ENCODE peak calls at places on chromosomes 12 and 14, in ten cellular contexts. One of them, this sample, is unnamed.

GRCh38 chr14:34650786-34651584 is 21.0 kb upstream of the SNX6 start:
- DNase-seq in activated T-cell treated with anti-CD3 and anti-CD28 coated beads for 48 hours: no peak
- DNase-seq in ELR: peak; percentile 99
- DNase-seq in thyroid gland: no peak
- DNase-seq in CD4-positive, CD25-positive, alpha-beta regulatory T cell: no peak
- DNase-seq in NCI-H1694: no peak
- DNase-seq in amygdala: no peak
- DNase-seq in Right ventricle myocardium superior: no peak
- DNase-seq in smooth muscle cell of the brain vasculature: peak; percentile 86
- DNase-seq in prostate gland: no peak
- DNase-seq in this sample: no peak

GRCh38 chr14:69900603-69901002 is 21.4 kb downstream of the SMOC1 start:
- DNase-seq in NCI-H1694: no peak
- DNase-seq in CD4-positive, CD25-positive, alpha-beta regulatory T cell: no peak
- DNase-seq in Right ventricle myocardium superior: no peak
- DNase-seq in ELR: no peak
- DNase-seq in smooth muscle cell of the brain vasculature: no peak
- DNase-seq in prostate gland: no peak
- DNase-seq in amygdala: no peak
- DNase-seq in thyroid gland: no peak
- DNase-seq in activated T-cell treated with anti-CD3 and anti-CD28 coated beads for 48 hours: no peak
- DNase-seq in this sample: no peak

GRCh38 chr12:105264771-105265170 is 28.8 kb upstream of the APPL2 start:
- DNase-seq in activated T-cell treated with anti-CD3 and anti-CD28 coated beads for 48 hours: no peak
- DNase-seq in amygdala: no peak
- DNase-seq in NCI-H1694: no peak
- DNase-seq in CD4-positive, CD25-positive, alpha-beta regulatory T cell: no peak
- DNase-seq in smooth muscle cell of the brain vasculature: no peak
- DNase-seq in ELR: no peak
- DNase-seq in thyroid gland: no peak
- DNase-seq in prostate gland: no peak
- DNase-seq in Right ventricle myocardium superior: no peak
- DNase-seq in this sample: no peak

GRCh38 chr14:75751291-75751690 is 90.2 kb downstream of the TTLL5 start:
- DNase-seq in ELR: no peak
- DNase-seq in amygdala: no peak
- DNase-seq in prostate gland: no peak
- DNase-seq in activated T-cell treated with anti-CD3 and anti-CD28 coated beads for 48 hours: no peak
- DNase-seq in CD4-positive, CD25-positive, alpha-beta regulatory T cell: no peak
- DNase-seq in NCI-H1694: no peak
- DNase-seq in thyroid gland: no peak
- DNase-seq in smooth muscle cell of the brain vasculature: no peak
- DNase-seq in Right ventricle myocardium superior: no peak
- DNase-seq in this sample: no peak

GRCh38 chr14:64946310-64947045 is 3.9 kb upstream of the GPX2 start:
- DNase-seq in prostate gland: no peak
- DNase-seq in smooth muscle cell of the brain vasculature: no peak
- DNase-seq in thyroid gland: no peak
- DNase-seq in Right ventricle myocardium superior: no peak
- DNase-seq in ELR: no peak
- DNase-seq in NCI-H1694: no peak
- DNase-seq in amygdala: no peak
- DNase-seq in activated T-cell treated with anti-CD3 and anti-CD28 coated beads for 48 hours: no peak
- DNase-seq in CD4-positive, CD25-positive, alpha-beta regulatory T cell: no peak
- DNase-seq in this sample: no peak

GRCh38 chr14:98466807-98467206 is 805.2 kb downstream of the BCL11B start:
- DNase-seq in ELR: no peak
- DNase-seq in NCI-H1694: no peak
- DNase-seq in CD4-positive, CD25-positive, alpha-beta regulatory T cell: no peak
- DNase-seq in Right ventricle myocardium superior: no peak
- DNase-seq in smooth muscle cell of the brain vasculature: no peak
- DNase-seq in activated T-cell treated with anti-CD3 and anti-CD28 coated beads for 48 hours: no peak
- DNase-seq in amygdala: no peak
- DNase-seq in thyroid gland: no peak
- DNase-seq in prostate gland: no peak
- DNase-seq in this sample: no peak

GRCh38 chr12:7113389-7113871 is 4.4 kb upstream of the C1RL start:
- DNase-seq in prostate gland: no peak
- DNase-seq in thyroid gland: peak; percentile 35
- DNase-seq in Right ventricle myocardium superior: no peak
- DNase-seq in NCI-H1694: no peak
- DNase-seq in smooth muscle cell of the brain vasculature: no peak
- DNase-seq in amygdala: no peak
- DNase-seq in activated T-cell treated with anti-CD3 and anti-CD28 coated beads for 48 hours: no peak
- DNase-seq in CD4-positive, CD25-positive, alpha-beta regulatory T cell: peak; percentile 69
- DNase-seq in ELR: peak; percentile 61
- DNase-seq in this sample: no peak

GRCh38 chr12:58888131-58888783 is 32.0 kb downstream of the LRIG3 start:
- DNase-seq in Right ventricle myocardium superior: peak; percentile 67
- DNase-seq in prostate gland: peak; percentile 88
- DNase-seq in NCI-H1694: peak; percentile 96
- DNase-seq in CD4-positive, CD25-positive, alpha-beta regulatory T cell: no peak
- DNase-seq in ELR: no peak
- DNase-seq in thyroid gland: peak; percentile 97
- DNase-seq in amygdala: peak; percentile 22
- DNase-seq in activated T-cell treated with anti-CD3 and anti-CD28 coated beads for 48 hours: no peak
- DNase-seq in smooth muscle cell of the brain vasculature: peak; percentile 61
- DNase-seq in this sample: no peak

GRCh38 chr12:25553083-25553482 is at the start of gene LMNTD1:
- DNase-seq in smooth muscle cell of the brain vasculature: no peak
- DNase-seq in Right ventricle myocardium superior: no peak
- DNase-seq in ELR: peak; percentile 16
- DNase-seq in CD4-positive, CD25-positive, alpha-beta regulatory T cell: no peak
- DNase-seq in prostate gland: no peak
- DNase-seq in NCI-H1694: no peak
- DNase-seq in activated T-cell treated with anti-CD3 and anti-CD28 coated beads for 48 hours: no peak
- DNase-seq in thyroid gland: peak; percentile 2
- DNase-seq in amygdala: no peak
- DNase-seq in this sample: no peak

GRCh38 chr12:85016423-85016822 is 19.7 kb downstream of the TSPAN19 start:
- DNase-seq in smooth muscle cell of the brain vasculature: peak; percentile 85
- DNase-seq in CD4-positive, CD25-positive, alpha-beta regulatory T cell: no peak
- DNase-seq in activated T-cell treated with anti-CD3 and anti-CD28 coated beads for 48 hours: no peak
- DNase-seq in prostate gland: no peak
- DNase-seq in Right ventricle myocardium superior: no peak
- DNase-seq in NCI-H1694: no peak
- DNase-seq in amygdala: no peak
- DNase-seq in ELR: peak; percentile 96
- DNase-seq in thyroid gland: no peak
- DNase-seq in this sample: no peak

GRCh38 chr14:89452281-89452680 is 35.2 kb upstream of the FOXN3 start:
- DNase-seq in prostate gland: no peak
- DNase-seq in Right ventricle myocardium superior: no peak
- DNase-seq in smooth muscle cell of the brain vasculature: no peak
- DNase-seq in CD4-positive, CD25-positive, alpha-beta regulatory T cell: no peak
- DNase-seq in thyroid gland: no peak
- DNase-seq in NCI-H1694: no peak
- DNase-seq in amygdala: no peak
- DNase-seq in ELR: no peak
- DNase-seq in activated T-cell treated with anti-CD3 and anti-CD28 coated beads for 48 hours: no peak
- DNase-seq in this sample: no peak

GRCh38 chr12:116276433-116277216 is 868 bp downstream of the MED13L start:
- DNase-seq in prostate gland: peak; percentile 58
- DNase-seq in activated T-cell treated with anti-CD3 and anti-CD28 coated beads for 48 hours: peak; percentile 59
- DNase-seq in thyroid gland: peak; percentile 73
- DNase-seq in smooth muscle cell of the brain vasculature: no peak
- DNase-seq in ELR: peak; percentile 74
- DNase-seq in CD4-positive, CD25-positive, alpha-beta regulatory T cell: peak; percentile 75
- DNase-seq in NCI-H1694: peak; percentile 14
- DNase-seq in Right ventricle myocardium superior: peak; percentile 79
- DNase-seq in amygdala: peak; percentile 29
- DNase-seq in this sample: peak; percentile 43

GRCh38 chr12:110354172-110354780 is 49.2 kb downstream of the ANAPC7 start:
- DNase-seq in prostate gland: no peak
- DNase-seq in activated T-cell treated with anti-CD3 and anti-CD28 coated beads for 48 hours: no peak
- DNase-seq in smooth muscle cell of the brain vasculature: no peak
- DNase-seq in Right ventricle myocardium superior: no peak
- DNase-seq in thyroid gland: no peak
- DNase-seq in amygdala: no peak
- DNase-seq in NCI-H1694: no peak
- DNase-seq in CD4-positive, CD25-positive, alpha-beta regulatory T cell: no peak
- DNase-seq in ELR: peak; percentile 27
- DNase-seq in this sample: no peak

GRCh38 chr14:80275208-80275850 is 64.0 kb upstream of the DIO2 start:
- DNase-seq in ELR: peak; percentile 51
- DNase-seq in NCI-H1694: no peak
- DNase-seq in CD4-positive, CD25-positive, alpha-beta regulatory T cell: no peak
- DNase-seq in thyroid gland: no peak
- DNase-seq in amygdala: no peak
- DNase-seq in Right ventricle myocardium superior: no peak
- DNase-seq in activated T-cell treated with anti-CD3 and anti-CD28 coated beads for 48 hours: no peak
- DNase-seq in smooth muscle cell of the brain vasculature: no peak
- DNase-seq in prostate gland: no peak
- DNase-seq in this sample: no peak

GRCh38 chr12:107126688-107127481 is 33.5 kb upstream of the CRY1 start:
- DNase-seq in ELR: peak; percentile 56
- DNase-seq in NCI-H1694: peak; percentile 60
- DNase-seq in Right ventricle myocardium superior: no peak
- DNase-seq in amygdala: no peak
- DNase-seq in smooth muscle cell of the brain vasculature: no peak
- DNase-seq in CD4-positive, CD25-positive, alpha-beta regulatory T cell: no peak
- DNase-seq in thyroid gland: no peak
- DNase-seq in activated T-cell treated with anti-CD3 and anti-CD28 coated beads for 48 hours: no peak
- DNase-seq in prostate gland: no peak
- DNase-seq in this sample: no peak

GRCh38 chr12:58566599-58566998 is 353.7 kb downstream of the LRIG3 start:
- DNase-seq in thyroid gland: no peak
- DNase-seq in amygdala: no peak
- DNase-seq in activated T-cell treated with anti-CD3 and anti-CD28 coated beads for 48 hours: no peak
- DNase-seq in ELR: peak; percentile 21
- DNase-seq in prostate gland: no peak
- DNase-seq in Right ventricle myocardium superior: no peak
- DNase-seq in smooth muscle cell of the brain vasculature: no peak
- DNase-seq in NCI-H1694: no peak
- DNase-seq in CD4-positive, CD25-positive, alpha-beta regulatory T cell: no peak
- DNase-seq in this sample: no peak

GRCh38 chr12:109531411-109531810 is 41.9 kb downstream of the MMAB start:
- DNase-seq in ELR: no peak
- DNase-seq in NCI-H1694: no peak
- DNase-seq in amygdala: no peak
- DNase-seq in Right ventricle myocardium superior: no peak
- DNase-seq in CD4-positive, CD25-positive, alpha-beta regulatory T cell: no peak
- DNase-seq in smooth muscle cell of the brain vasculature: no peak
- DNase-seq in thyroid gland: no peak
- DNase-seq in prostate gland: no peak
- DNase-seq in activated T-cell treated with anti-CD3 and anti-CD28 coated beads for 48 hours: no peak
- DNase-seq in this sample: no peak

GRCh38 chr12:93710574-93710926 is 33.4 kb downstream of the CRADD start:
- DNase-seq in Right ventricle myocardium superior: no peak
- DNase-seq in CD4-positive, CD25-positive, alpha-beta regulatory T cell: no peak
- DNase-seq in thyroid gland: no peak
- DNase-seq in activated T-cell treated with anti-CD3 and anti-CD28 coated beads for 48 hours: no peak
- DNase-seq in NCI-H1694: no peak
- DNase-seq in ELR: no peak
- DNase-seq in amygdala: no peak
- DNase-seq in prostate gland: no peak
- DNase-seq in smooth muscle cell of the brain vasculature: no peak
- DNase-seq in this sample: no peak

GRCh38 chr12:64780531-64781373 is 21.5 kb upstream of the GNS start:
- DNase-seq in activated T-cell treated with anti-CD3 and anti-CD28 coated beads for 48 hours: peak; percentile 11
- DNase-seq in Right ventricle myocardium superior: peak; percentile 68
- DNase-seq in ELR: no peak
- DNase-seq in amygdala: no peak
- DNase-seq in prostate gland: peak; percentile 52
- DNase-seq in smooth muscle cell of the brain vasculature: no peak
- DNase-seq in thyroid gland: peak; percentile 83
- DNase-seq in NCI-H1694: no peak
- DNase-seq in CD4-positive, CD25-positive, alpha-beta regulatory T cell: no peak
- DNase-seq in this sample: peak; percentile 30

GRCh38 chr12:8860165-8860961 is 37.9 kb downstream of the A2ML1 start:
- DNase-seq in NCI-H1694: peak; percentile 20
- DNase-seq in thyroid gland: peak; percentile 54
- DNase-seq in smooth muscle cell of the brain vasculature: peak; percentile 3
- DNase-seq in activated T-cell treated with anti-CD3 and anti-CD28 coated beads for 48 hours: peak; percentile 6
- DNase-seq in ELR: peak; percentile 46
- DNase-seq in CD4-positive, CD25-positive, alpha-beta regulatory T cell: peak; percentile 49
- DNase-seq in amygdala: peak; percentile 3
- DNase-seq in prostate gland: peak; percentile 44
- DNase-seq in Right ventricle myocardium superior: no peak
- DNase-seq in this sample: peak; percentile 23

GRCh38 chr14:97771340-97772045 is 974.3 kb downstream of the VRK1 start:
- DNase-seq in smooth muscle cell of the brain vasculature: no peak
- DNase-seq in Right ventricle myocardium superior: no peak
- DNase-seq in thyroid gland: no peak
- DNase-seq in amygdala: no peak
- DNase-seq in activated T-cell treated with anti-CD3 and anti-CD28 coated beads for 48 hours: no peak
- DNase-seq in ELR: no peak
- DNase-seq in prostate gland: no peak
- DNase-seq in NCI-H1694: no peak
- DNase-seq in CD4-positive, CD25-positive, alpha-beta regulatory T cell: no peak
- DNase-seq in this sample: no peak

GRCh38 chr12:26798013-26798412 is 35.0 kb downstream of the ITPR2 start:
- DNase-seq in smooth muscle cell of the brain vasculature: no peak
- DNase-seq in thyroid gland: peak; percentile 19
- DNase-seq in NCI-H1694: no peak
- DNase-seq in activated T-cell treated with anti-CD3 and anti-CD28 coated beads for 48 hours: no peak
- DNase-seq in Right ventricle myocardium superior: no peak
- DNase-seq in prostate gland: no peak
- DNase-seq in amygdala: no peak
- DNase-seq in CD4-positive, CD25-positive, alpha-beta regulatory T cell: no peak
- DNase-seq in ELR: no peak
- DNase-seq in this sample: no peak

GRCh38 chr12:29743801-29744200 is 39.9 kb downstream of the TMTC1 start:
- DNase-seq in CD4-positive, CD25-positive, alpha-beta regulatory T cell: no peak
- DNase-seq in smooth muscle cell of the brain vasculature: peak; percentile 51
- DNase-seq in ELR: no peak
- DNase-seq in thyroid gland: no peak
- DNase-seq in NCI-H1694: peak; percentile 99
- DNase-seq in activated T-cell treated with anti-CD3 and anti-CD28 coated beads for 48 hours: no peak
- DNase-seq in amygdala: no peak
- DNase-seq in prostate gland: no peak
- DNase-seq in Right ventricle myocardium superior: no peak
- DNase-seq in this sample: no peak

GRCh38 chr14:71320734-71321555 is 413.7 kb downstream of the PCNX1 start:
- DNase-seq in amygdala: peak; percentile 36
- DNase-seq in prostate gland: peak; percentile 37
- DNase-seq in CD4-positive, CD25-positive, alpha-beta regulatory T cell: peak; percentile 74
- DNase-seq in smooth muscle cell of the brain vasculature: no peak
- DNase-seq in NCI-H1694: no peak
- DNase-seq in ELR: peak; percentile 74
- DNase-seq in Right ventricle myocardium superior: peak; percentile 77
- DNase-seq in thyroid gland: peak; percentile 73
- DNase-seq in activated T-cell treated with anti-CD3 and anti-CD28 coated beads for 48 hours: peak; percentile 57
- DNase-seq in this sample: peak; percentile 41

GRCh38 chr14:105581551-105582341 is 55.4 kb downstream of the TMEM121 start:
- DNase-seq in prostate gland: no peak
- DNase-seq in amygdala: no peak
- DNase-seq in smooth muscle cell of the brain vasculature: no peak
- DNase-seq in CD4-positive, CD25-positive, alpha-beta regulatory T cell: peak; percentile 62
- DNase-seq in ELR: no peak
- DNase-seq in activated T-cell treated with anti-CD3 and anti-CD28 coated beads for 48 hours: no peak
- DNase-seq in Right ventricle myocardium superior: no peak
- DNase-seq in NCI-H1694: no peak
- DNase-seq in thyroid gland: no peak
- DNase-seq in this sample: no peak

GRCh38 chr14:64673329-64673728 is 30.9 kb upstream of the PLEKHG3 start:
- DNase-seq in CD4-positive, CD25-positive, alpha-beta regulatory T cell: no peak
- DNase-seq in NCI-H1694: no peak
- DNase-seq in activated T-cell treated with anti-CD3 and anti-CD28 coated beads for 48 hours: no peak
- DNase-seq in smooth muscle cell of the brain vasculature: no peak
- DNase-seq in Right ventricle myocardium superior: no peak
- DNase-seq in thyroid gland: no peak
- DNase-seq in ELR: no peak
- DNase-seq in prostate gland: no peak
- DNase-seq in amygdala: no peak
- DNase-seq in this sample: no peak

GRCh38 chr14:95432152-95433093 is 84.0 kb downstream of the SYNE3 start:
- DNase-seq in CD4-positive, CD25-positive, alpha-beta regulatory T cell: no peak
- DNase-seq in smooth muscle cell of the brain vasculature: no peak
- DNase-seq in prostate gland: peak; percentile 36
- DNase-seq in amygdala: peak; percentile 30
- DNase-seq in ELR: peak; percentile 43
- DNase-seq in Right ventricle myocardium superior: peak; percentile 57
- DNase-seq in thyroid gland: peak; percentile 60
- DNase-seq in activated T-cell treated with anti-CD3 and anti-CD28 coated beads for 48 hours: no peak
- DNase-seq in NCI-H1694: peak; percentile 49
- DNase-seq in this sample: no peak

GRCh38 chr12:118536306-118536900 is 160.0 kb downstream of the SUDS3 start:
- DNase-seq in Right ventricle myocardium superior: no peak
- DNase-seq in NCI-H1694: no peak
- DNase-seq in thyroid gland: no peak
- DNase-seq in amygdala: no peak
- DNase-seq in prostate gland: no peak
- DNase-seq in ELR: peak; percentile 1
- DNase-seq in CD4-positive, CD25-positive, alpha-beta regulatory T cell: no peak
- DNase-seq in activated T-cell treated with anti-CD3 and anti-CD28 coated beads for 48 hours: no peak
- DNase-seq in smooth muscle cell of the brain vasculature: no peak
- DNase-seq in this sample: no peak